ENCODE peak calls at places on chromosomes 1 and 21, in five cellular contexts. C is RWPE1, Z is IMR-90, R is Panc1, V is brain microvascular endothelial cell. T is an unnamed sample.

GRCh38 chr21:38955495-38955894 is 149.8 kb downstream of the ETS2 start:
- DNase-seq in C (peak), Z (peak), R (no peak), V (peak), T (peak)

GRCh38 chr1:23736437-23737134 is 6.7 kb upstream of the ELOA start:
- DNase-seq in C (no peak), Z (no peak), R (no peak), V (no peak), T (no peak)

GRCh38 chr1:54326577-54327385 is 79.4 kb downstream of the SSBP3 start:
- DNase-seq in C (no peak), Z (peak), R (no peak), V (no peak), T (no peak)

GRCh38 chr1:3012511-3013291 is 8.6 kb upstream of the ACTRT2 start:
- DNase-seq in C (peak), Z (no peak), R (no peak), V (no peak), T (no peak)

GRCh38 chr1:207017615-207018559 is 14.7 kb downstream of the C1orf116 start:
- DNase-seq in C (no peak), Z (no peak), R (no peak), V (no peak), T (peak)

GRCh38 chr1:165851034-165851658 is 23.7 kb downstream of the UCK2 start:
- DNase-seq in C (peak), Z (peak), R (no peak), V (peak), T (peak)

GRCh38 chr1:101293461-101294045 is 56.7 kb downstream of the S1PR1 start:
- DNase-seq in C (no peak), Z (peak), R (no peak), V (peak), T (peak)

GRCh38 chr1:155913969-155914757 is 3.0 kb upstream of the RIT1 start:
- DNase-seq in C (no peak), Z (peak), R (no peak), V (peak), T (no peak)

GRCh38 chr1:24277420-24278169 is 41.6 kb upstream of the GRHL3 start:
- DNase-seq in C (no peak), Z (peak), R (no peak), V (peak), T (no peak)

GRCh38 chr1:218467101-218467728 is 122.1 kb downstream of the TGFB2 start:
- DNase-seq in C (no peak), Z (peak), R (no peak), V (no peak), T (no peak)

GRCh38 chr21:39029086-39029772 is 154.0 kb downstream of the PSMG1 start:
- DNase-seq in C (no peak), Z (peak), R (no peak), V (peak), T (no peak)

GRCh38 chr1:21574464-21575151 is 65.4 kb downstream of the ALPL start:
- DNase-seq in C (no peak), Z (no peak), R (no peak), V (peak), T (no peak)

GRCh38 chr1:216210081-216210480 is 213.2 kb downstream of the USH2A start:
- DNase-seq in C (no peak), Z (peak), R (no peak), V (no peak), T (peak)

GRCh38 chr1:91747666-91748065 is 138.3 kb downstream of the TGFBR3 start:
- DNase-seq in C (no peak), Z (no peak), R (no peak), V (no peak), T (no peak)

GRCh38 chr1:161483361-161483760 is 21.9 kb upstream of the FCGR2A start:
- DNase-seq in C (no peak), Z (no peak), R (no peak), V (no peak), T (no peak)

GRCh38 chr1:21933397-21934248 is 3.5 kb downstream of the HSPG2 start:
- DNase-seq in C (peak), Z (no peak), R (no peak), V (no peak), T (peak)

GRCh38 chr1:23673086-23673813 is 18.4 kb upstream of the RPL11 start:
- DNase-seq in C (peak), Z (peak), R (no peak), V (peak), T (peak)

GRCh38 chr21:37230632-37231246 is 36.4 kb downstream of the VPS26C start:
- DNase-seq in C (no peak), Z (no peak), R (no peak), V (no peak), T (no peak)

GRCh38 chr1:190169311-190170067 is 308.2 kb downstream of the BRINP3 start:
- DNase-seq in C (no peak), Z (peak), R (no peak), V (peak), T (no peak)

GRCh38 chr1:37001697-37002096 is 32.6 kb downstream of the GRIK3 start:
- DNase-seq in C (no peak), Z (no peak), R (no peak), V (no peak), T (no peak)

GRCh38 chr21:42997053-42997452 is 22.7 kb downstream of the PKNOX1 start:
- DNase-seq in C (peak), Z (peak), R (no peak), V (peak), T (peak)

GRCh38 chr1:97006044-97006676 is 284.6 kb downstream of the PTBP2 start:
- DNase-seq in C (no peak), Z (peak), R (no peak), V (peak), T (peak)

GRCh38 chr1:178634445-178634844 is 90.6 kb upstream of the RALGPS2 start:
- DNase-seq in C (no peak), Z (no peak), R (no peak), V (no peak), T (no peak)

GRCh38 chr1:47708658-47709301 is 270.9 kb downstream of the FOXD2 start:
- DNase-seq in C (no peak), Z (no peak), R (no peak), V (peak), T (no peak)

GRCh38 chr1:64487061-64487460 is 17.1 kb downstream of the CACHD1 start:
- DNase-seq in C (no peak), Z (no peak), R (no peak), V (no peak), T (no peak)

GRCh38 chr1:167052389-167052788 is 37.8 kb downstream of the GPA33 start:
- DNase-seq in C (peak), Z (no peak), R (no peak), V (no peak), T (no peak)

GRCh38 chr1:1206376-1207253 is at the start of gene TNFRSF18:
- DNase-seq in C (peak), Z (no peak), R (no peak), V (no peak), T (no peak)

GRCh38 chr1:201731592-201731991 is 97.4 kb upstream of the IPO9 start:
- DNase-seq in C (no peak), Z (no peak), R (no peak), V (no peak), T (no peak)

GRCh38 chr1:111221633-111222286 is 5.8 kb upstream of the CHI3L2 start:
- DNase-seq in C (no peak), Z (peak), R (no peak), V (no peak), T (no peak)

GRCh38 chr1:90393025-90393424 is 324.1 kb downstream of the BARHL2 start:
- DNase-seq in C (peak), Z (peak), R (no peak), V (no peak), T (peak)

GRCh38 chr1:196034080-196034706 is 574.0 kb downstream of the KCNT2 start:
- DNase-seq in C (no peak), Z (no peak), R (no peak), V (no peak), T (no peak)

GRCh38 chr1:81499487-81499886 is 301.2 kb upstream of the ADGRL2 start:
- DNase-seq in C (no peak), Z (no peak), R (no peak), V (no peak), T (no peak)

DNA sequence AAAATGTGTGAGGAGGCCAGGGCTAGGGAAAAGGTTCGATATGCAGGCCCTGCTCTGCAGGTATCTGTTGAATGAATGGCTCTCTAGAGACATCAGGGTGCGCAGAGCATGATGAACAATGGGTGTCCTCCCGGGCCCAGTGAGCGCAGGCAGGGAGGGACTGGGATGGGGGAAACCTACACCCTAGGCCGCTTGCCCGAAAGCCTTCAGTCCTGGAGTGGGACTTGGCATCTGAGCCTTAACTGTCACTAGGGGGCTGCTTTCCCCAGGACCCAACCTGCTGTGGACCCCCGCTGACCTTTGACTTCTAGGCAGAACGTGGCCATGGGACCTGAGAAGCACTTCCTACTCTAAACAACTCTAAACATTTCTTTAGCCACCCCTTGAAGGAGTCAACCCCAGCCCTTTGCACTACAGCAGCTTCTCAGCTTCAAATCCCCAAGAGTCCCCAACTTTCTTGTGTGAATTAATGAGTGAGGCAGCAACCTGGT is 444 bp upstream of the MAP3K6 start:
- DNase-seq in C (no peak), Z (no peak), R (no peak), V (no peak), T (no peak)
- H3K27ac ChIP-seq in C (peak), Z (peak), R (peak), V (no peak), T (peak)

GRCh38 chr1:17369466-17369865 is 2.5 kb upstream of the PADI6 start:
- DNase-seq in C (peak), Z (peak), R (no peak), V (peak), T (peak)

GRCh38 chr1:17372955-17373354 is 959 bp downstream of the PADI6 start:
- DNase-seq in C (no peak), Z (no peak), R (no peak), V (no peak), T (no peak)

GRCh38 chr1:17375651-17376050 is 3.7 kb downstream of the PADI6 start:
- DNase-seq in C (no peak), Z (no peak), R (no peak), V (no peak), T (no peak)

GRCh38 chr1:17371896-17372295 is at the start of gene PADI6:
- DNase-seq in C (no peak), Z (no peak), R (no peak), V (no peak), T (no peak)

DNA sequence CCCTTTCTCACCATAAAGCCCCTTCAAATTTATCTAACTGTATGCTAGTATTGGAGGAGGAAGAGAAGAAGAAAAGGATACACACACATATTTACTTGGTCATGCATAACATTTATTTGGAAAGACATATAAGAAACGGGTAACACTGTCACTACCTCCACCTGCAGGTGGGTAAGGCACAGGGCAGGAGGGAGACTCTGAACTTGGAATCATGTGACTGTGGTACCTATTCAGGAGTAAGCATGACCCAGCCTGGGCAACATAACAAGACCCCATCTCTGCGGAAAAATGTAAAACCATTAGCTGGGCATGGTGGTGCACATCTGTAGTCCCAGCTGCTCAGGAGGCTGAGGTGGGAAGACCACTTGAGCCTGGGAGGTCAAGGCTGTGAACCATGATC is 1.4 kb upstream of the PADI6 start:
- DNase-seq in C (peak), Z (no peak), R (no peak), V (no peak), T (peak)
- TF ChIP-seq CTCF in C (no peak), Z (no peak), R (no peak), V (peak), T (peak)

DNA sequence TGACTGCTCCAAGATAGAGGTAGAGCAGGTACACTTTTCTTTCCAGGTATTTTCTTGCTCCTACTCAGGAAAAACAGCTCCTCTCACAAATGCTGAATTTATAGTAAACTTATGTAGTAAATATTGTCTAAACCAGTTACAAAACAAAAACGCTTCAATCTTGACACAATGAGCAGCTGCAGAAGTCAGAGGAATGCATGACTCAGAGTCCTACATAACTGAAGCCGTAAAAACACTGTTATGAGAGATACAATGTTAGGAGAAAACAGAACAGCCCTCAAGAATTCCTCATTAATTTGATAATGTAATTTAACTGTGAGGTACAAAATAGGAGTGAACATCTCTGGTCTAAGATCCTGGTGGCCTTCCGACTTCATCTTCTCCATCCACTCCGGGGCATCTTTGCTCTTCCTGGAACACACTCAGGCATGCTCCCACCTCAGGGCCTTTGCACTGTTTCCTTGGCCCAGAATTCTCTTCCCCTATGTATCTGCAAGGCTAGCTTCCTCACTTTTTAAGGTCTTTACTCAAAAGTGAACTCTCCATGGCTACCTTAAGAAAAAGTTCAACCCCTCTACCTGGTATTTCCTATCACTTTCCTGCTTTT is 138.5 kb downstream of the SLC45A1 start:
- DNase-seq in C (peak), Z (peak), R (no peak), V (peak), T (peak)
- H3K27ac ChIP-seq in C (no peak), Z (peak), R (peak), V (peak), T (peak)

GRCh38 chr1:40955266-40955665 is 24.2 kb upstream of the CTPS1 start:
- DNase-seq in C (no peak), Z (no peak), R (no peak), V (peak), T (no peak)

GRCh38 chr1:40951943-40952743 is 27.4 kb upstream of the CTPS1 start:
- DNase-seq in C (peak), Z (peak), R (peak), V (peak), T (no peak)

GRCh38 chr1:40958210-40958609 is 21.3 kb upstream of the CTPS1 start:
- DNase-seq in C (no peak), Z (no peak), R (no peak), V (no peak), T (no peak)

GRCh38 chr1:40952744-40953315 is 26.7 kb upstream of the CTPS1 start:
- DNase-seq in C (no peak), Z (no peak), R (no peak), V (no peak), T (no peak)

DNA sequence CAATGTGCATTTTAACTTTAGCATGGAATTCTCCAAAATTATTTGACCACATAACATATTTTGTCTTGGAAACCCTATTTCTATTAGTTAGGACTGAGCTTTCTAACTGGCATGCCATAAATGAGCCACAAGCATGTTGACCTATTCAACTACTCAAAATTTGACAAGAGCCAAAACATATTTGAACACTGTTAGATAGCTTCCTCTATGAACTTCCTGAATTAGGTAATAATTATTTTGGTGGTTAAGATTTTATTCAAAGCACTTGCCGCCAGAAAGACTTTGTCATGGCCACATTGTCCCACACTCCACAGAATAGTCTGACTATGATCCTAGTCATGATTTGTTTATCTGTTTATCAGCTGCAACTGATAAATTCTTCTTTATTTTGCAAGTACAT is 23.1 kb upstream of the CTPS1 start:
- DNase-seq in C (no peak), Z (no peak), R (no peak), V (no peak), T (no peak)
- TF ChIP-seq CTCF in C (no peak), Z (no peak), R (no peak), V (no peak), T (no peak)